ENCODE peak calls at places on chromosomes 5 and 9, in nine cellular contexts. O is Right ventricle myocardium inferior; G is right lobe of liver; N is T-helper 17 cell; X is naive thymus-derived CD4-positive, alpha-beta T cell; D is natural killer cell; I is mucosa of descending colon; J is DND-41; Y is RWPE2. R is an unnamed sample.

GRCh38 chr5:89597878-89598277 is 714.9 kb upstream of the MEF2C start:
- ATAC-seq in J (no peak), Y (no peak), N (no peak), I (no peak), X (no peak), G (no peak), D (no peak), O (no peak), R (no peak)

GRCh38 chr5:77168187-77168883 is 42.1 kb upstream of the PDE8B start:
- ATAC-seq in N (no peak), D (no peak), Y (peak; percentile 52), G (peak; percentile 85), O (peak; percentile 87), I (peak; percentile 34), X (no peak), J (no peak), R (peak; percentile 18)

GRCh38 chr5:133227082-133227481 is 175.3 kb downstream of the HSPA4 start:
- ATAC-seq in N (no peak), X (no peak), O (no peak), J (no peak), Y (no peak), D (no peak), I (no peak), G (no peak), R (no peak)

GRCh38 chr5:56094579-56095361 is 100.0 kb upstream of the IL6ST start:
- ATAC-seq in X (peak; percentile 60), D (no peak), Y (no peak), O (no peak), N (peak; percentile 73), J (no peak), G (no peak), I (no peak), R (no peak)

GRCh38 chr5:138051441-138052296 is 18.8 kb upstream of the FAM13B start:
- ATAC-seq in O (peak; percentile 78), D (no peak), G (no peak), I (no peak), Y (no peak), N (no peak), X (no peak), J (no peak), R (no peak)

GRCh38 chr5:78771260-78772240 is 123.0 kb upstream of the LHFPL2 start:
- ATAC-seq in G (peak; percentile 59), X (peak; percentile 49), D (peak; percentile 55), N (no peak), O (no peak), Y (peak; percentile 62), J (peak; percentile 88), I (peak; percentile 99), R (peak; percentile 98)

GRCh38 chr9:86246752-86247161 is 12.7 kb downstream of the C9orf153 start:
- ATAC-seq in O (peak; percentile 75), D (no peak), G (peak; percentile 83), N (no peak), J (peak; percentile 85), I (no peak), X (no peak), Y (no peak), R (no peak)

GRCh38 chr5:14678773-14679334 is 14.3 kb downstream of the OTULIN start:
- ATAC-seq in D (no peak), O (peak; percentile 8), G (no peak), Y (no peak), I (no peak), J (no peak), N (no peak), X (no peak), R (no peak)

GRCh38 chr5:77770293-77771005 is 5.7 kb downstream of the TBCA start:
- ATAC-seq in I (no peak), O (no peak), Y (peak; percentile 67), X (no peak), N (peak; percentile 25), J (no peak), G (no peak), D (peak; percentile 26), R (peak; percentile 79)

GRCh38 chr5:90657030-90657429 is 98.4 kb downstream of the ADGRV1 start:
- ATAC-seq in Y (no peak), G (no peak), O (no peak), D (no peak), N (no peak), J (no peak), X (no peak), I (no peak), R (no peak)

GRCh38 chr9:83521017-83521810 is 17.0 kb downstream of the FRMD3 start:
- ATAC-seq in Y (no peak), X (peak; percentile 45), J (no peak), N (no peak), D (no peak), G (no peak), I (no peak), O (no peak), R (no peak)

GRCh38 chr5:107979900-107980299 is 309.2 kb upstream of the EFNA5 start:
- ATAC-seq in D (peak; percentile 87), O (no peak), X (peak; percentile 41), G (no peak), I (no peak), J (peak; percentile 76), N (no peak), Y (no peak), R (no peak)

GRCh38 chr5:9251379-9251980 is 294.4 kb downstream of the SEMA5A start:
- ATAC-seq in D (no peak), J (no peak), Y (peak; percentile 86), I (no peak), G (no peak), N (no peak), X (no peak), O (no peak), R (no peak)

GRCh38 chr5:133694181-133694831 is 82.0 kb upstream of the FSTL4 start:
- ATAC-seq in I (no peak), D (peak; percentile 29), N (no peak), J (peak; percentile 95), X (peak; percentile 33), O (no peak), Y (no peak), G (no peak), R (no peak)

GRCh38 chr5:159824188-159825153 is 91.8 kb upstream of the ADRA1B start:
- ATAC-seq in J (no peak), D (no peak), N (no peak), G (no peak), I (no peak), O (no peak), X (no peak), Y (peak; percentile 33), R (no peak)

GRCh38 chr5:2105141-2105540 is 222.4 kb upstream of the IRX4 start:
- ATAC-seq in X (no peak), I (no peak), J (no peak), Y (no peak), G (peak; percentile 85), N (peak; percentile 46), O (no peak), D (peak; percentile 84), R (no peak)

GRCh38 chr5:55597014-55597981 is 62.5 kb upstream of the PLPP1 start:
- ATAC-seq in D (no peak), X (no peak), O (peak; percentile 46), G (peak; percentile 49), Y (peak; percentile 66), I (peak; percentile 53), J (no peak), N (no peak), R (peak; percentile 77)

GRCh38 chr5:140608730-140609520 is 24.1 kb downstream of the CD14 start:
- ATAC-seq in X (peak; percentile 59), G (no peak), D (no peak), I (peak; percentile 95), J (no peak), O (peak; percentile 62), N (no peak), Y (peak; percentile 82), R (peak; percentile 75)